ENCODE peak calls at places on chromosomes 4 and X, in seven cellular contexts. One of them, this sample, is unnamed. For H3K4me1, the result is how much of the 10 kb centered on the place peaks cover.

GRCh38 chr4:85639946-85640345 is 165.0 kb downstream of the ARHGAP24 start:
- DNase-seq in K562: peak
- DNase-seq in PC-9: no peak
- DNase-seq in neural progenitor cell: no peak
- DNase-seq in neuronal stem cell: no peak
- DNase-seq in mesenchymal stem cell: no peak
- DNase-seq in H9: no peak
- DNase-seq in this sample: no peak

GRCh38 chrX:24260827-24261550 is 52.9 kb downstream of the SUPT20HL2 start:
- DNase-seq in K562: no peak
- DNase-seq in PC-9: no peak
- DNase-seq in neural progenitor cell: no peak
- DNase-seq in neuronal stem cell: no peak
- DNase-seq in mesenchymal stem cell: peak
- DNase-seq in H9: no peak
- DNase-seq in this sample: peak

GRCh38 chr4:2996437-2996836 is 33.1 kb downstream of the GRK4 start:
- DNase-seq in K562: no peak
- DNase-seq in PC-9: no peak
- DNase-seq in neural progenitor cell: no peak
- DNase-seq in neuronal stem cell: no peak
- DNase-seq in mesenchymal stem cell: no peak
- DNase-seq in H9: no peak
- DNase-seq in this sample: no peak

GRCh38 chr4:101178731-101179130 is 168.6 kb downstream of the PPP3CA start:
- DNase-seq in K562: no peak
- DNase-seq in PC-9: no peak
- DNase-seq in neural progenitor cell: no peak
- DNase-seq in neuronal stem cell: no peak
- DNase-seq in mesenchymal stem cell: no peak
- DNase-seq in H9: no peak
- DNase-seq in this sample: no peak

GRCh38 chr4:52142816-52143215 is 91.7 kb downstream of the SPATA18 start:
- DNase-seq in K562: no peak
- DNase-seq in PC-9: no peak
- DNase-seq in neural progenitor cell: no peak
- DNase-seq in neuronal stem cell: no peak
- DNase-seq in mesenchymal stem cell: no peak
- DNase-seq in H9: no peak
- DNase-seq in this sample: no peak

GRCh38 chr4:139754913-139755312 is 89.3 kb downstream of the MGST2 start:
- DNase-seq in K562: no peak
- DNase-seq in PC-9: no peak
- DNase-seq in neural progenitor cell: no peak
- DNase-seq in neuronal stem cell: no peak
- DNase-seq in mesenchymal stem cell: no peak
- DNase-seq in H9: no peak
- DNase-seq in this sample: no peak

GRCh38 chr4:146633471-146633800 is 5.3 kb upstream of the POU4F2 start:
- DNase-seq in K562: no peak
- DNase-seq in PC-9: no peak
- DNase-seq in neural progenitor cell: no peak
- DNase-seq in neuronal stem cell: no peak
- DNase-seq in mesenchymal stem cell: no peak
- DNase-seq in H9: no peak
- DNase-seq in this sample: no peak

GRCh38 chr4:185305979-185306442 is 89.7 kb downstream of the LRP2BP start:
- DNase-seq in K562: no peak
- DNase-seq in PC-9: peak
- DNase-seq in neural progenitor cell: peak
- DNase-seq in neuronal stem cell: peak
- DNase-seq in mesenchymal stem cell: peak
- DNase-seq in H9: peak
- DNase-seq in this sample: no peak

GRCh38 chr4:178028481-178028880 is 586.2 kb upstream of the AGA start:
- DNase-seq in K562: peak
- DNase-seq in PC-9: no peak
- DNase-seq in neural progenitor cell: no peak
- DNase-seq in neuronal stem cell: no peak
- DNase-seq in mesenchymal stem cell: no peak
- DNase-seq in H9: no peak
- DNase-seq in this sample: no peak

GRCh38 chr4:125313989-125314602 is 659 bp upstream of the FAT4 start:
- DNase-seq in K562: no peak
- DNase-seq in PC-9: no peak
- DNase-seq in neural progenitor cell: peak
- DNase-seq in neuronal stem cell: peak
- DNase-seq in mesenchymal stem cell: no peak
- DNase-seq in H9: no peak
- DNase-seq in this sample: peak

GRCh38 chrX:14832591-14832990 is 40.3 kb downstream of the FANCB start:
- DNase-seq in K562: no peak
- DNase-seq in PC-9: no peak
- DNase-seq in neural progenitor cell: no peak
- DNase-seq in neuronal stem cell: no peak
- DNase-seq in mesenchymal stem cell: no peak
- DNase-seq in H9: no peak
- DNase-seq in this sample: no peak

GRCh38 chrX:152896450-152896849 is 1.4 kb upstream of the ZNF185 start:
- DNase-seq in K562: no peak
- DNase-seq in PC-9: peak
- DNase-seq in neural progenitor cell: no peak
- DNase-seq in neuronal stem cell: no peak
- DNase-seq in mesenchymal stem cell: no peak
- DNase-seq in H9: no peak
- DNase-seq in this sample: no peak

GRCh38 chr4:165118256-165118909 is 5.7 kb upstream of the TMEM192 start:
- DNase-seq in K562: no peak
- DNase-seq in PC-9: no peak
- DNase-seq in neural progenitor cell: no peak
- DNase-seq in neuronal stem cell: no peak
- DNase-seq in mesenchymal stem cell: no peak
- DNase-seq in H9: no peak
- DNase-seq in this sample: no peak

GRCh38 chrX:71999535-71999934 is 88.9 kb downstream of the NHSL2 start:
- DNase-seq in K562: no peak
- DNase-seq in PC-9: no peak
- DNase-seq in neural progenitor cell: no peak
- DNase-seq in neuronal stem cell: no peak
- DNase-seq in mesenchymal stem cell: no peak
- DNase-seq in H9: no peak
- DNase-seq in this sample: no peak

GRCh38 chr4:148054275-148054674 is 322.4 kb downstream of the ARHGAP10 start:
- DNase-seq in K562: no peak
- DNase-seq in PC-9: peak
- DNase-seq in neural progenitor cell: no peak
- DNase-seq in neuronal stem cell: no peak
- DNase-seq in mesenchymal stem cell: no peak
- DNase-seq in H9: no peak
- DNase-seq in this sample: no peak

GRCh38 chrX:15376956-15377355 is 7.3 kb downstream of the VEGFD start:
- DNase-seq in K562: no peak
- DNase-seq in PC-9: no peak
- DNase-seq in neural progenitor cell: no peak
- DNase-seq in neuronal stem cell: no peak
- DNase-seq in mesenchymal stem cell: no peak
- DNase-seq in H9: no peak
- DNase-seq in this sample: no peak

GRCh38 chr4:123265443-123265842 is 131.2 kb upstream of the SPRY1 start:
- DNase-seq in K562: no peak
- DNase-seq in PC-9: no peak
- DNase-seq in neural progenitor cell: no peak
- DNase-seq in neuronal stem cell: no peak
- DNase-seq in mesenchymal stem cell: no peak
- DNase-seq in H9: no peak
- DNase-seq in this sample: no peak

GRCh38 chrX:24203072-24203808 is 53.7 kb downstream of the ZFX start:
- DNase-seq in K562: no peak
- DNase-seq in PC-9: no peak
- DNase-seq in neural progenitor cell: no peak
- DNase-seq in neuronal stem cell: no peak
- DNase-seq in mesenchymal stem cell: no peak
- DNase-seq in H9: no peak
- DNase-seq in this sample: no peak

GRCh38 chrX:23554304-23554703 is 113.0 kb upstream of the PRDX4 start:
- DNase-seq in K562: peak
- DNase-seq in PC-9: no peak
- DNase-seq in neural progenitor cell: peak
- DNase-seq in neuronal stem cell: peak
- DNase-seq in mesenchymal stem cell: peak
- DNase-seq in H9: no peak
- DNase-seq in this sample: peak

GRCh38 chr4:177740563-177740962 is 298.3 kb upstream of the AGA start:
- DNase-seq in K562: no peak
- DNase-seq in PC-9: no peak
- DNase-seq in neural progenitor cell: no peak
- DNase-seq in neuronal stem cell: no peak
- DNase-seq in mesenchymal stem cell: no peak
- DNase-seq in H9: no peak
- DNase-seq in this sample: no peak

DNA sequence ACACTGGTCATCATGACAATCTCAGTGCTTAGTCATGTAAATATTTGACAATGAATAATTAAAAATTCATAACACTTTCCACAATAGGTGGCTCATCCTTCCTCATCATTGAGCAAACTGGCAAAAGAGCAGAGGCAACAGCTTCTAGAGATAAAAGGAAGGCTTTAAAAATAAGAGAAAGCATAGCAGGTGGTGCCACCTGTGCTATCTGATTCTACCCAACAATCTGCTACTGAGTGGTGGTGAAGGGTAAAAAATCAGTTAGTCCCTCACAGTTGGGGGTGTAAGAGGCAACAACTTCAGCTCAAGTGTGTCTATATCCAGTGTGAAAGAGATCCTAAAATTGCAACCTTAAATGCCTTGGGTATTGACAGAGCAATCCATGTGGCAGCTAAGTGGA is 280.1 kb upstream of the PPARGC1A start:
- DNase-seq in K562: no peak
- DNase-seq in PC-9: no peak
- DNase-seq in neural progenitor cell: no peak
- DNase-seq in neuronal stem cell: no peak
- DNase-seq in mesenchymal stem cell: no peak
- DNase-seq in H9: no peak
- DNase-seq in this sample: no peak
- H3K4me1 ChIP-seq in K562: under half
- H3K4me1 ChIP-seq in PC-9: under half
- H3K4me1 ChIP-seq in neural progenitor cell: under half
- H3K4me1 ChIP-seq in neuronal stem cell: under half
- H3K4me1 ChIP-seq in mesenchymal stem cell: under half
- H3K4me1 ChIP-seq in H9: under half
- H3K4me1 ChIP-seq in this sample: under half

DNA sequence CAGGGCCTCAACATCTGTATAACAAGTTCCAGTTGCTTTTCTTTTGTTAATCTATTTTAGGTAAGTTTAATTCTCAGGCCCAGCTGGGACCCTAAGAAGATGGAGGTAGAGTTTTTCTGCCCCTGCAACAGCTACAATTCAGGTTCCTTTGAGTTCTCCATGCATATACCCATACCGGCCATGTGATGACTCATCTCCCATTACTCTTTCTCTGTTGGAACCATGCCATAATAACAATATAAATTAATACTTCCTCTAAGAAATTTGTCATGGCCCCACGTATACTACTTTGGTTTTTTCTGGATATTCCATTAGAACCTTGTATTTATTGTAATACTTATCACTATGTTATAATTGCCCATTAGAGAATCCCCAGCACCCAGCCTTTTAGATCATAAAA is 1.3 kb upstream of the INTU start:
- DNase-seq in K562: peak
- DNase-seq in PC-9: no peak
- DNase-seq in neural progenitor cell: no peak
- DNase-seq in neuronal stem cell: no peak
- DNase-seq in mesenchymal stem cell: no peak
- DNase-seq in H9: no peak
- DNase-seq in this sample: no peak
- H2AFZ ChIP-seq in K562: peak
- H2AFZ ChIP-seq in PC-9: no peak
- H2AFZ ChIP-seq in neural progenitor cell: no peak
- H2AFZ ChIP-seq in neuronal stem cell: peak
- H2AFZ ChIP-seq in mesenchymal stem cell: no peak
- H2AFZ ChIP-seq in H9: no peak
- H2AFZ ChIP-seq in this sample: no peak

GRCh38 chr4:38911257-38911656 is 43.7 kb downstream of the FAM114A1 start:
- DNase-seq in K562: peak
- DNase-seq in PC-9: no peak
- DNase-seq in neural progenitor cell: no peak
- DNase-seq in neuronal stem cell: no peak
- DNase-seq in mesenchymal stem cell: no peak
- DNase-seq in H9: no peak
- DNase-seq in this sample: peak
- H3K4me2 ChIP-seq in K562: no peak
- H3K4me2 ChIP-seq in PC-9: no peak
- H3K4me2 ChIP-seq in neural progenitor cell: no peak
- H3K4me2 ChIP-seq in neuronal stem cell: no peak
- H3K4me2 ChIP-seq in mesenchymal stem cell: no peak
- H3K4me2 ChIP-seq in H9: no peak
- H3K4me2 ChIP-seq in this sample: no peak

GRCh38 chr4:112173593-112174559 is 28.6 kb downstream of the FAM241A start:
- DNase-seq in K562: no peak
- DNase-seq in PC-9: peak
- DNase-seq in neural progenitor cell: no peak
- DNase-seq in neuronal stem cell: no peak
- DNase-seq in mesenchymal stem cell: peak
- DNase-seq in H9: no peak
- DNase-seq in this sample: no peak

GRCh38 chr4:112167790-112168189 is 22.5 kb downstream of the FAM241A start:
- DNase-seq in K562: no peak
- DNase-seq in PC-9: no peak
- DNase-seq in neural progenitor cell: no peak
- DNase-seq in neuronal stem cell: no peak
- DNase-seq in mesenchymal stem cell: no peak
- DNase-seq in H9: no peak
- DNase-seq in this sample: no peak

GRCh38 chr4:112168719-112169500 is 23.7 kb downstream of the FAM241A start:
- DNase-seq in K562: peak
- DNase-seq in PC-9: no peak
- DNase-seq in neural progenitor cell: no peak
- DNase-seq in neuronal stem cell: no peak
- DNase-seq in mesenchymal stem cell: no peak
- DNase-seq in H9: no peak
- DNase-seq in this sample: no peak

GRCh38 chr4:112172180-112172579 is 26.9 kb downstream of the FAM241A start:
- DNase-seq in K562: no peak
- DNase-seq in PC-9: no peak
- DNase-seq in neural progenitor cell: no peak
- DNase-seq in neuronal stem cell: no peak
- DNase-seq in mesenchymal stem cell: no peak
- DNase-seq in H9: no peak
- DNase-seq in this sample: no peak

DNA sequence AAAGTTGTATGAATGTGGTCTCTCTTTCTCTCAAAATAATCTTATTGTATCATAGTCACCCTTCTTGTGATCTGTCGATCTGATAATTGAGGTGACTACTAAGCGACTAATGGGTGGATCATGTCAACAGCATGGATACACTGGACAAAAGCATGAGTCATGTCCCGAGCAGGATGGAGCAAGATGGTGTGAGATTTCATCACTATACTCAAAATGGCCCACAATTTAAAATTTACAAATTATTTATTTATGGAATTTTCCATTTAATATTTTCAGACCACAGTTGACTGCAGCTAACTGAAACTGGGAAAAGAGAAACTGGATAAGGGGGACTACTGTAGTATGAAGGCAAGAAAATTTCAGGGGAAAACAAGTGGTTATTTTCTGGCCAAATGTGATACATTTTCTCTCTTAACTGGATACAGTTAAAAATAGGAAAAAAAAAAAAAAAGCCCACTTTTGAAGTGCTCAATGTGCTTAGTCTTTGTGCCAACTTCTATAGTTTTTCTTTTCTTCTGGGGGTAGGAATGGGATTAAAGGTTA is 25.3 kb downstream of the FAM241A start:
- DNase-seq in K562: peak
- DNase-seq in PC-9: peak
- DNase-seq in neural progenitor cell: no peak
- DNase-seq in neuronal stem cell: no peak
- DNase-seq in mesenchymal stem cell: peak
- DNase-seq in H9: no peak
- DNase-seq in this sample: peak
- H3K4me1 ChIP-seq in K562: under half
- H3K4me1 ChIP-seq in PC-9: under half
- H3K4me1 ChIP-seq in neural progenitor cell: under half
- H3K4me1 ChIP-seq in neuronal stem cell: under half
- H3K4me1 ChIP-seq in mesenchymal stem cell: under half
- H3K4me1 ChIP-seq in H9: under half
- H3K4me1 ChIP-seq in this sample: under half

This sample was measured in hepatocyte.